ENCODE peak calls at places on chromosome 11, in six cellular contexts. One of them, this sample, is unnamed. For H3K4me1, the result is how much of the 10 kb centered on the place peaks cover.

GRCh38 chr11:60872952-60873524 is 5.7 kb downstream of the ZP1 start:
- DNase-seq in keratinocyte: no peak
- DNase-seq in transverse colon: peak
- DNase-seq in neural progenitor cell: peak
- DNase-seq in heart left ventricle: peak
- DNase-seq in kidney: no peak
- DNase-seq in this sample: no peak

GRCh38 chr11:65436412-65437032 is 13.9 kb downstream of the NEAT1 start:
- DNase-seq in transverse colon: peak
- DNase-seq in heart left ventricle: no peak
- DNase-seq in kidney: peak
- DNase-seq in neural progenitor cell: no peak
- DNase-seq in keratinocyte: no peak
- DNase-seq in this sample: peak

GRCh38 chr11:12802418-12803085 is 128.3 kb downstream of the TEAD1 start:
- DNase-seq in kidney: peak
- DNase-seq in keratinocyte: peak
- DNase-seq in neural progenitor cell: peak
- DNase-seq in transverse colon: peak
- DNase-seq in heart left ventricle: no peak
- DNase-seq in this sample: no peak

GRCh38 chr11:48013269-48013901 is 33.0 kb downstream of the PTPRJ start:
- DNase-seq in keratinocyte: no peak
- DNase-seq in neural progenitor cell: no peak
- DNase-seq in heart left ventricle: peak
- DNase-seq in kidney: peak
- DNase-seq in transverse colon: peak
- DNase-seq in this sample: no peak

GRCh38 chr11:35059040-35059439 is 79.9 kb upstream of the CD44 start:
- DNase-seq in transverse colon: no peak
- DNase-seq in kidney: no peak
- DNase-seq in heart left ventricle: no peak
- DNase-seq in neural progenitor cell: no peak
- DNase-seq in keratinocyte: no peak
- DNase-seq in this sample: no peak

GRCh38 chr11:65858354-65859133 is 564 bp upstream of the CFL1 start:
- DNase-seq in heart left ventricle: no peak
- DNase-seq in kidney: no peak
- DNase-seq in transverse colon: no peak
- DNase-seq in neural progenitor cell: no peak
- DNase-seq in keratinocyte: no peak
- DNase-seq in this sample: no peak

GRCh38 chr11:134412508-134413333 is 679 bp upstream of the B3GAT1 start:
- DNase-seq in kidney: no peak
- DNase-seq in keratinocyte: no peak
- DNase-seq in neural progenitor cell: peak
- DNase-seq in heart left ventricle: no peak
- DNase-seq in transverse colon: peak
- DNase-seq in this sample: no peak

GRCh38 chr11:46658259-46658658 is 40.9 kb downstream of the ATG13 start:
- DNase-seq in kidney: no peak
- DNase-seq in heart left ventricle: no peak
- DNase-seq in keratinocyte: no peak
- DNase-seq in neural progenitor cell: no peak
- DNase-seq in transverse colon: no peak
- DNase-seq in this sample: peak

GRCh38 chr11:12884751-12885318 is 124.3 kb upstream of the RASSF10 start:
- DNase-seq in kidney: no peak
- DNase-seq in heart left ventricle: no peak
- DNase-seq in neural progenitor cell: no peak
- DNase-seq in keratinocyte: no peak
- DNase-seq in transverse colon: no peak
- DNase-seq in this sample: no peak

GRCh38 chr11:125056931-125057330 is 6.2 kb upstream of the SLC37A2 start:
- DNase-seq in heart left ventricle: no peak
- DNase-seq in kidney: no peak
- DNase-seq in keratinocyte: no peak
- DNase-seq in transverse colon: no peak
- DNase-seq in neural progenitor cell: no peak
- DNase-seq in this sample: no peak

GRCh38 chr11:1285876-1286275 is 23.6 kb downstream of the TOLLIP start:
- DNase-seq in keratinocyte: no peak
- DNase-seq in transverse colon: no peak
- DNase-seq in heart left ventricle: peak
- DNase-seq in kidney: peak
- DNase-seq in neural progenitor cell: no peak
- DNase-seq in this sample: no peak

GRCh38 chr11:74070713-74071506 is 62.0 kb upstream of the UCP3 start:
- DNase-seq in kidney: no peak
- DNase-seq in neural progenitor cell: no peak
- DNase-seq in keratinocyte: no peak
- DNase-seq in transverse colon: no peak
- DNase-seq in heart left ventricle: no peak
- DNase-seq in this sample: no peak

GRCh38 chr11:122176651-122177050 is 60.6 kb upstream of the BLID start:
- DNase-seq in keratinocyte: no peak
- DNase-seq in transverse colon: no peak
- DNase-seq in kidney: no peak
- DNase-seq in neural progenitor cell: no peak
- DNase-seq in heart left ventricle: no peak
- DNase-seq in this sample: no peak
- H3K4me3 ChIP-seq in keratinocyte: peak
- H3K4me3 ChIP-seq in transverse colon: no peak
- H3K4me3 ChIP-seq in kidney: no peak
- H3K4me3 ChIP-seq in neural progenitor cell: no peak
- H3K4me3 ChIP-seq in heart left ventricle: no peak
- H3K4me3 ChIP-seq in this sample: no peak

DNA sequence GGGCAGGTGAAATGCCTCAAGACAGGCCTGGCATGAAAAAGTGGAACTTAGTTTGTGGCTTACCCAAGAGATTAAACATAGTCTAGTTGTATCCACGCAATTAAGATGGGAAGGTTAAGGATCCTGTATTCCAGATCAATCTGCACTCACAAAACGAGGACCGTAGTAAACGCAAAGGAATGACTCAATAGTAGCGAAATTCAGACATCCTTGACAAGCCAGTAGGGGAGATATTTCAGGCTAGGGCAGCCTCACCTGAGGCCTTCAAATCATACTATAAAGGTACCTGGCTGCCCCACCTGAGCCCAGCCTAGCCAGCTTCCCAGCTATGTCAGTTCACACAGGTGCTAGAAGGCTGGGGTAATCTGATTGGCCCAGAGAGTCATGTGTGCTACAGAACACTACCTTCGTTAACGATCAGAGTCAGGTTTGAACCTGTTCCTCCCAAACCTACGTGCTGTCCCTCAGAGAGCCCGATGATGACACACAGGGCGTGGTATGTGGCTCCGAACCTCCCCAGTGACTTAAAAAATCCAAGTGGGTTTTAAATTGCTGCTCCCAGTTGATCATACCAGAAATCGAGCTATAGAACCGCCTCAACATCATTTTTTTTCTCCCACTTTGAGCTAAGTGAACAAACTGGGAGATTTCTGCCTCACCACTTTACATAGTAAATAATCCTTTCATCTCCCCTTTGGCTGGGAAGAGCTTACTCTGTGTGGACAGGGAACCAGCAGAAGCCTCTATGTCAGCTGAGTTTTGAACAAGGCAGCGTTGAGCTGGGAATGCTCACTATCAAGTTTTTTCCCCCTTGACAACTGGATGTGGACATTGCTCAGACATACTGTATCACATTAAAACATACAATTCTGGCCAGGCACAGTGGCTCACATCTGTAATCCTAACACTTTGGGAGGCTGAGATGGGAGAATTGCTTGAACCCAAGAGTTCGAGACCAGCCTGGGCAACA is 46.3 kb downstream of the AHNAK start:
- DNase-seq in heart left ventricle: no peak
- DNase-seq in neural progenitor cell: no peak
- DNase-seq in kidney: no peak
- DNase-seq in keratinocyte: peak
- DNase-seq in transverse colon: peak
- DNase-seq in this sample: no peak
- H3K4me1 ChIP-seq in heart left ventricle: under half
- H3K4me1 ChIP-seq in neural progenitor cell: under half
- H3K4me1 ChIP-seq in kidney: under half
- H3K4me1 ChIP-seq in keratinocyte: under half
- H3K4me1 ChIP-seq in transverse colon: half or more
- H3K4me1 ChIP-seq in this sample: under half

DNA sequence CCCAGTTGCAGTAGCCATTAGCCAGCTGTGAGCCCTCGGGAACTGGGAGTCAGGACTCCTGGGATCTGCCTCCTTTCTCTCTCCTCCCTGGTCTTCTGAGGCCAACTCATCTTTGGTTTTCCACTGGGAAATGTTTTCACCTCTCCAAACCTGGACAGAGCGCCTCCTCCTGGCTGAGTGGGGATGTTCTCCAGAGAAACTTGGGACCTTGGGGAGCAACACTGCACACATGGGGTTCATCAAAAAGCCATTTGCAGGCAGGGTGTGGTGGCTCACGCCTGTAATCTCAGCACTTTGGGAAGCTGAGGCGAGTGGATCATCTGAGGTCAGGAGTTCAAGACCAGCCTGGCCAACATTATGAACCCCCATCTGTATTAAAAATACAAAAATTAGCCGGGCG is 145.4 kb downstream of the NECTIN1 start:
- DNase-seq in keratinocyte: no peak
- DNase-seq in kidney: no peak
- DNase-seq in neural progenitor cell: no peak
- DNase-seq in transverse colon: no peak
- DNase-seq in heart left ventricle: no peak
- DNase-seq in this sample: no peak
- TF ChIP-seq CTCF in keratinocyte: peak
- TF ChIP-seq CTCF in kidney: no peak
- TF ChIP-seq CTCF in neural progenitor cell: peak
- TF ChIP-seq CTCF in transverse colon: no peak
- TF ChIP-seq CTCF in heart left ventricle: no peak
- TF ChIP-seq CTCF in this sample: no peak

GRCh38 chr11:58742981-58743880 is 11.5 kb upstream of the GLYAT start:
- DNase-seq in kidney: no peak
- DNase-seq in transverse colon: no peak
- DNase-seq in keratinocyte: no peak
- DNase-seq in heart left ventricle: no peak
- DNase-seq in neural progenitor cell: no peak
- DNase-seq in this sample: no peak
- H3K4me3 ChIP-seq in kidney: no peak
- H3K4me3 ChIP-seq in transverse colon: no peak
- H3K4me3 ChIP-seq in keratinocyte: no peak
- H3K4me3 ChIP-seq in heart left ventricle: no peak
- H3K4me3 ChIP-seq in neural progenitor cell: no peak
- H3K4me3 ChIP-seq in this sample: no peak

DNA sequence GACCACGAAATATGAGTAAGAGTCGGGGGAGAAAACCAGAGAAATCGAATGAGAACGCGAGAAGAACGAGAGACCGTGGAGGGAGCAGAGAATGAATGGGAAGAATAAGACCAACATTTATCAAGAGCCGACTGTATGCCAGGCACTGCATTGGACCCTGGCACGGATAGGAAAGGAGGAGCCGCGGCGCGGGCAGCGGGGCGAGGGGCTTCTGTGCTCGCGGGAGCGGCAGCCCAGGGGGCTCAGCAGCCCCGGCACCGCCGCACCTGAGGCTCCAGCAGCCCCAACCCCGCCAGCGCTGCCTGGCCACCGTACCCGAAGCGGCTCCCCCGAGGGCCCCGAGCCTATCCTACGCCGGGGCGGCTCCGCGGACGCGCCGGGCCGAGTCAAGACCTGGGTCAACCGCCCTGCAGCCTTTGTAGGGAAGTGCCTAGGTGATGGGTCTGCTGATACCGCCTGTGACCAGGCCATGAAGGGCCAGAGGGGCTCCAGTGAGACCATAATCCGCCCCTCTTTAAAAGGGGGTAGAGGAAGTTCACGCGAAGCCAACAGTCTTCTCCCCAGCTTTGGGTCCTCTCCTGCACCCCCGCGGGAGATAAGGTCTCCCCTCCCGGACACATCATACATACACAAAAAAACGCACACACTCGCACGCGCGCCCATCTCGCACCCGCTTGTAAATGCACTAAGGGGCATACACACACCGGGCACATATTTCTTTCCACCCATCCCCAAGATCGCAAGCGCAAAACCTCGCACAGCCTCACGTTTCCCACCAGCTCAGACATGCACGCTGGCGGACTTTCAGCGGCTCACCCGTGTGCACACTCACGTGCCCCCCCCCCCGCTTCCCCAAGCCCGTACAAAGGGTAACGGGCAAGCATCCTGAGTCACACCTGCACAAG is 964 bp upstream of the RTN4RL2 start:
- DNase-seq in keratinocyte: no peak
- DNase-seq in kidney: peak
- DNase-seq in transverse colon: no peak
- DNase-seq in heart left ventricle: no peak
- DNase-seq in neural progenitor cell: peak
- DNase-seq in this sample: no peak
- H3K4me1 ChIP-seq in keratinocyte: under half
- H3K4me1 ChIP-seq in kidney: under half
- H3K4me1 ChIP-seq in transverse colon: under half
- H3K4me1 ChIP-seq in heart left ventricle: under half
- H3K4me1 ChIP-seq in neural progenitor cell: under half
- H3K4me1 ChIP-seq in this sample: under half

GRCh38 chr11:68727783-68728182 is 23.5 kb downstream of the TESMIN start:
- DNase-seq in heart left ventricle: no peak
- DNase-seq in keratinocyte: no peak
- DNase-seq in transverse colon: no peak
- DNase-seq in neural progenitor cell: no peak
- DNase-seq in kidney: no peak
- DNase-seq in this sample: no peak
- TF ChIP-seq CTCF in heart left ventricle: no peak
- TF ChIP-seq CTCF in keratinocyte: no peak
- TF ChIP-seq CTCF in transverse colon: no peak
- TF ChIP-seq CTCF in neural progenitor cell: no peak
- TF ChIP-seq CTCF in kidney: peak
- TF ChIP-seq CTCF in this sample: no peak

GRCh38 chr11:106398396-106399074 is 321.1 kb downstream of the AASDHPPT start:
- DNase-seq in kidney: no peak
- DNase-seq in transverse colon: no peak
- DNase-seq in neural progenitor cell: no peak
- DNase-seq in keratinocyte: no peak
- DNase-seq in heart left ventricle: no peak
- DNase-seq in this sample: no peak
- H3K4me3 ChIP-seq in kidney: no peak
- H3K4me3 ChIP-seq in transverse colon: no peak
- H3K4me3 ChIP-seq in neural progenitor cell: no peak
- H3K4me3 ChIP-seq in keratinocyte: no peak
- H3K4me3 ChIP-seq in heart left ventricle: no peak
- H3K4me3 ChIP-seq in this sample: no peak

DNA sequence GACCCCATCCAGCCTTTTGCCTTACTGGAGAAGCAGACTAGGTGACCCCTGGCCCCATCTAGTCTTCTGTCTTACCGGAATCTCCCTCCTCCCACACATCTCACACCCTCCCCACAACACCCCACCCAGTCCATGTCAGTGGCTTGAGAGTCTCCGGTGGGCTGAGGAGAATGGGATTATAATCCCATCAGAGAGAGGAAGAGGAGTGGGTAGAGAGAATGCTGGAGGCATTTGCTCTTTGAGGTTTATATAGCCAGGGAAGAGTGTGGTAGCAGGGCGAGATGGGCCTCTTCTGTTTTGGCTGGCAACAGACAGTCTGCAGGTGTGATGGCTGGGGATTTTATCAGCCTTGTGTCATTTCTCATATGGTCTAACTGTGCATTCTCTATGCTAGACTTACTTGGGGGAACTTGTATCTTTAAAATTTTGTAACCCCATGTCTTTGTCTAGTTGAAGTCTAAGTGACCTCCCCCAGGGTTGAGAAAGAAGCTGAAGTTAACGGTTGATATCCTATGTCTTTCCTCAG is 50.3 kb downstream of the GRAMD1B start:
- DNase-seq in kidney: no peak
- DNase-seq in neural progenitor cell: no peak
- DNase-seq in heart left ventricle: no peak
- DNase-seq in keratinocyte: no peak
- DNase-seq in transverse colon: no peak
- DNase-seq in this sample: no peak
- H3K4me1 ChIP-seq in kidney: under half
- H3K4me1 ChIP-seq in neural progenitor cell: under half
- H3K4me1 ChIP-seq in heart left ventricle: under half
- H3K4me1 ChIP-seq in keratinocyte: under half
- H3K4me1 ChIP-seq in transverse colon: under half
- H3K4me1 ChIP-seq in this sample: under half